ENCODE peak calls at places on chromosomes 12 and 14, in eight cellular contexts. V is myocyte, R is HT1080, B is A172, C is GM19239, T is fibroblast of pulmonary artery, K is left ventricle myocardium superior, Q is NCI-H82. X is an unnamed sample.

GRCh38 chr14:65096323-65097089 is 5.8 kb downstream of the MAX start:
- DNase-seq in V (peak), R (no peak), B (no peak), C (no peak), T (peak), K (peak), Q (no peak), X (no peak)

GRCh38 chr14:101363261-101363555 is 198.1 kb upstream of the DIO3 start:
- DNase-seq in V (no peak), R (no peak), B (no peak), C (no peak), T (no peak), K (no peak), Q (no peak), X (no peak)

GRCh38 chr12:2537868-2538541 is 256.8 kb upstream of the FKBP4 start:
- DNase-seq in V (no peak), R (no peak), B (no peak), C (no peak), T (no peak), K (no peak), Q (no peak), X (no peak)

GRCh38 chr12:130366159-130366558 is 28.5 kb downstream of the PIWIL1 start:
- DNase-seq in V (no peak), R (no peak), B (no peak), C (no peak), T (no peak), K (no peak), Q (no peak), X (no peak)

GRCh38 chr12:80412343-80412953 is 31.6 kb upstream of the PTPRQ start:
- DNase-seq in V (peak), R (peak), B (peak), C (peak), T (peak), K (no peak), Q (peak), X (peak)

GRCh38 chr14:69579476-69579875 is 4.8 kb upstream of the CCDC177 start:
- DNase-seq in V (no peak), R (no peak), B (no peak), C (no peak), T (no peak), K (no peak), Q (no peak), X (no peak)

GRCh38 chr12:26054383-26054782 is 70.5 kb downstream of the BHLHE41 start:
- DNase-seq in V (no peak), R (no peak), B (no peak), C (no peak), T (no peak), K (no peak), Q (no peak), X (no peak)

GRCh38 chr14:84343637-84344036 is 1186.3 kb upstream of the FLRT2 start:
- DNase-seq in V (peak), R (peak), B (no peak), C (no peak), T (peak), K (no peak), Q (no peak), X (no peak)

GRCh38 chr14:51357250-51357649 is 117.2 kb downstream of the TMX1 start:
- DNase-seq in V (no peak), R (no peak), B (no peak), C (no peak), T (no peak), K (no peak), Q (no peak), X (peak)

GRCh38 chr12:13024151-13024946 is 19.8 kb upstream of the FAM234B start:
- DNase-seq in V (no peak), R (no peak), B (no peak), C (no peak), T (peak), K (no peak), Q (no peak), X (peak)

GRCh38 chr12:49059385-49060232 is 985 bp downstream of the KMT2D start:
- DNase-seq in V (no peak), R (no peak), B (no peak), C (no peak), T (peak), K (peak), Q (peak), X (peak)

GRCh38 chr14:64671591-64671990 is 32.6 kb upstream of the PLEKHG3 start:
- DNase-seq in V (peak), R (peak), B (peak), C (no peak), T (peak), K (no peak), Q (peak), X (peak)

GRCh38 chr12:127582074-127582473 is 684.9 kb upstream of the TMEM132C start:
- DNase-seq in V (no peak), R (no peak), B (no peak), C (no peak), T (no peak), K (no peak), Q (no peak), X (no peak)

GRCh38 chr14:50344831-50345563 is 32.9 kb downstream of the DMAC2L start:
- DNase-seq in V (no peak), R (no peak), B (no peak), C (no peak), T (no peak), K (no peak), Q (no peak), X (no peak)

GRCh38 chr12:108826115-108826806 is 31.1 kb downstream of the SSH1 start:
- DNase-seq in V (peak), R (peak), B (peak), C (no peak), T (peak), K (peak), Q (peak), X (peak)

GRCh38 chr14:50001146-50001998 is 108.5 kb downstream of the ARF6 start:
- DNase-seq in V (peak), R (peak), B (peak), C (no peak), T (peak), K (peak), Q (no peak), X (peak)

GRCh38 chr14:54048311-54048710 is 91.7 kb upstream of the BMP4 start:
- DNase-seq in V (no peak), R (no peak), B (no peak), C (no peak), T (no peak), K (no peak), Q (no peak), X (no peak)

GRCh38 chr12:121803861-121804416 is at the start of gene SETD1B:
- DNase-seq in V (peak), R (peak), B (peak), C (peak), T (peak), K (peak), Q (peak), X (peak)

GRCh38 chr12:16612647-16613046 is 6.7 kb upstream of the LMO3 start:
- DNase-seq in V (peak), R (peak), B (no peak), C (no peak), T (peak), K (no peak), Q (no peak), X (no peak)

GRCh38 chr14:97851438-97851995 is 1054.3 kb downstream of the VRK1 start:
- DNase-seq in V (no peak), R (no peak), B (no peak), C (no peak), T (no peak), K (no peak), Q (peak), X (peak)

GRCh38 chr14:105419305-105420091 is at the start of gene MTA1:
- DNase-seq in V (peak), R (no peak), B (no peak), C (peak), T (no peak), K (peak), Q (peak), X (peak)

GRCh38 chr12:113700943-113701342 is 229.3 kb upstream of the LHX5 start:
- DNase-seq in V (peak), R (peak), B (peak), C (no peak), T (peak), K (no peak), Q (no peak), X (no peak)

GRCh38 chr14:91649930-91650329 is 82.0 kb downstream of the CATSPERB start:
- DNase-seq in V (peak), R (no peak), B (peak), C (no peak), T (peak), K (no peak), Q (peak), X (peak)

GRCh38 chr12:24861751-24862575 is 86.9 kb downstream of the BCAT1 start:
- DNase-seq in V (peak), R (no peak), B (peak), C (no peak), T (peak), K (no peak), Q (no peak), X (no peak)

GRCh38 chr12:78018939-78019338 is 188.2 kb downstream of the NAV3 start:
- DNase-seq in V (no peak), R (no peak), B (no peak), C (no peak), T (peak), K (no peak), Q (no peak), X (no peak)

GRCh38 chr12:50913224-50913623 is 39.1 kb upstream of the HIGD1C start:
- DNase-seq in V (no peak), R (no peak), B (no peak), C (no peak), T (no peak), K (no peak), Q (no peak), X (no peak)

GRCh38 chr12:50222275-50222783 is 55.2 kb upstream of the CERS5 start:
- DNase-seq in V (peak), R (peak), B (peak), C (no peak), T (peak), K (peak), Q (peak), X (peak)

GRCh38 chr14:95136631-95137030 is 20.7 kb downstream of the DICER1 start:
- DNase-seq in V (no peak), R (no peak), B (no peak), C (no peak), T (peak), K (no peak), Q (no peak), X (no peak)

GRCh38 chr12:57208946-57209282 is 7.7 kb upstream of the NXPH4 start:
- DNase-seq in V (no peak), R (no peak), B (no peak), C (no peak), T (no peak), K (peak), Q (no peak), X (no peak)

GRCh38 chr12:462936-463705 is 3.4 kb downstream of the B4GALNT3 start:
- DNase-seq in V (no peak), R (no peak), B (no peak), C (no peak), T (no peak), K (no peak), Q (no peak), X (no peak)

GRCh38 chr12:54891717-54892478 is 37.6 kb downstream of the MUCL1 start:
- DNase-seq in V (no peak), R (peak), B (no peak), C (no peak), T (no peak), K (no peak), Q (no peak), X (peak)

GRCh38 chr14:23631702-23632460 is 4.3 kb upstream of the DHRS2 start:
- DNase-seq in V (peak), R (peak), B (peak), C (peak), T (peak), K (peak), Q (peak), X (peak)

GRCh38 chr12:79782197-79782890 is 91.6 kb upstream of the PAWR start:
- DNase-seq in V (no peak), R (peak), B (peak), C (no peak), T (peak), K (no peak), Q (no peak), X (no peak)

GRCh38 chr14:75982724-75983358 is 1.0 kb upstream of the TGFB3 start:
- DNase-seq in V (peak), R (peak), B (no peak), C (no peak), T (peak), K (peak), Q (no peak), X (peak)

GRCh38 chr12:66087365-66087943 is 43.1 kb downstream of the LLPH start:
- DNase-seq in V (peak), R (peak), B (peak), C (peak), T (peak), K (peak), Q (peak), X (peak)

GRCh38 chr12:130391186-130391585 is 53.5 kb downstream of the PIWIL1 start:
- DNase-seq in V (no peak), R (no peak), B (no peak), C (no peak), T (no peak), K (no peak), Q (no peak), X (no peak)

GRCh38 chr14:91249841-91250616 is 5.5 kb upstream of the GPR68 start:
- DNase-seq in V (no peak), R (peak), B (peak), C (peak), T (no peak), K (no peak), Q (peak), X (peak)

GRCh38 chr12:109932878-109933503 is 32.9 kb downstream of the TCHP start:
- DNase-seq in V (peak), R (no peak), B (no peak), C (no peak), T (no peak), K (peak), Q (no peak), X (no peak)

X was measured in NCI-H2171 treated with DMSO at 0.1 percent for 48 hours.